ENCODE peak calls at places on chromosomes 4 and X, in five cellular contexts. J is lower leg skin, W is brain microvascular endothelial cell, O is osteoblast, U is AG04449. Z is an unnamed sample.

GRCh38 chr4:15805583-15806517 is 27.7 kb downstream of the CD38 start:
- DNase-seq in J (no peak), W (peak), O (no peak), U (peak), Z (no peak)

GRCh38 chr4:87321888-87322287 is 794 bp downstream of the HSD17B13 start:
- DNase-seq in J (no peak), W (no peak), O (no peak), U (no peak), Z (peak)

GRCh38 chr4:176320340-176320975 is 692 bp downstream of the SPCS3 start:
- DNase-seq in J (peak), W (peak), O (peak), U (no peak), Z (no peak)

GRCh38 chr4:42904986-42905385 is 12.5 kb downstream of the GRXCR1 start:
- DNase-seq in J (no peak), W (no peak), O (no peak), U (no peak), Z (no peak)

GRCh38 chrX:41127476-41128192 is 42.4 kb downstream of the USP9X start:
- DNase-seq in J (no peak), W (no peak), O (no peak), U (no peak), Z (no peak)

GRCh38 chr4:165592386-165592785 is 213.6 kb downstream of the CPE start:
- DNase-seq in J (no peak), W (no peak), O (no peak), U (no peak), Z (no peak)

GRCh38 chrX:23246001-23246400 is 88.6 kb upstream of the PTCHD1 start:
- DNase-seq in J (no peak), W (peak), O (no peak), U (no peak), Z (no peak)

GRCh38 chrX:37347420-37347819 is 1.7 kb upstream of the PRRG1 start:
- DNase-seq in J (no peak), W (peak), O (no peak), U (peak), Z (no peak)

GRCh38 chrX:132837971-132838370 is 120.5 kb downstream of the HS6ST2 start:
- DNase-seq in J (no peak), W (no peak), O (no peak), U (no peak), Z (no peak)

GRCh38 chr4:152463562-152463961 is 72.3 kb downstream of the FBXW7 start:
- DNase-seq in J (no peak), W (no peak), O (no peak), U (no peak), Z (no peak)

GRCh38 chrX:3548743-3549441 is 164.6 kb downstream of the PRKX start:
- DNase-seq in J (no peak), W (peak), O (peak), U (no peak), Z (no peak)

GRCh38 chr4:53656421-53656981 is 65.2 kb upstream of the LNX1 start:
- DNase-seq in J (no peak), W (no peak), O (peak), U (no peak), Z (peak)

GRCh38 chrX:40237745-40238178 is 140.0 kb upstream of the BCOR start:
- DNase-seq in J (no peak), W (no peak), O (no peak), U (no peak), Z (no peak)

GRCh38 chr4:99624141-99624719 is 33.4 kb downstream of the C4orf54 start:
- DNase-seq in J (no peak), W (no peak), O (no peak), U (no peak), Z (no peak)

DNA sequence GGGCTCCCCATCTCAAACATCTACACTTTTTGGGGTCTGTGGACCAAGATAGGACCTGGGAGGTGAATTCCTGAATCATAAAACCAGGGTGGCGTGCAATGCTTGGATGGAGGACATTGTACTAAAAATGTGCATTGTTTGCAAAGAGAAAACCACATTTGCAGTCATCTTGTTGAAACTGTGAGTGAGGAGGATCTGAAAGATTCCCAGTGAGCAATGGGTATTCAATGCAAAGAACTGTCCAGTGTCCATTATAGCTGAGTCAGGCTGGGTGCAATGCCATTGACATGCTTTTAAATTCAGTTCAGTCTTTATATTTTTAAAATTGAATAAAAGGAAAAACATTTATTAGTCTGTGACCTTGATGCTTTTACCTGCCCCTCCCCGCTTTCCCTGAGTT is 215.7 kb downstream of the STK32B start:
- DNase-seq in J (no peak), W (peak), O (peak), U (no peak), Z (no peak)
- H3K4me3 ChIP-seq in J (no peak), W (no peak), O (no peak), U (no peak), Z (no peak)

GRCh38 chr4:2832981-2833670 is 10.5 kb upstream of the ADD1 start:
- DNase-seq in J (peak), W (no peak), O (peak), U (no peak), Z (no peak)

GRCh38 chr4:2833671-2834000 is 10.0 kb upstream of the ADD1 start:
- DNase-seq in J (peak), W (no peak), O (peak), U (no peak), Z (no peak)

GRCh38 chr4:2832309-2832980 is 11.2 kb upstream of the ADD1 start:
- DNase-seq in J (peak), W (no peak), O (peak), U (no peak), Z (no peak)

GRCh38 chr4:2835978-2836377 is 7.7 kb upstream of the ADD1 start:
- DNase-seq in J (peak), W (no peak), O (peak), U (no peak), Z (no peak)

GRCh38 chr4:2834001-2834921 is 9.4 kb upstream of the ADD1 start:
- DNase-seq in J (peak), W (no peak), O (peak), U (no peak), Z (no peak)
- H3K4me3 ChIP-seq in J (no peak), W (no peak), O (no peak), U (no peak), Z (no peak)

GRCh38 chr4:83113429-83113786 is 1.1 kb downstream of the PLAC8 start:
- DNase-seq in J (no peak), W (no peak), O (no peak), U (no peak), Z (no peak)
- H3K4me3 ChIP-seq in J (no peak), W (no peak), O (no peak), U (no peak), Z (no peak)

GRCh38 chrX:103092942-103093341 is at the start of gene NXF3:
- DNase-seq in J (no peak), W (no peak), O (no peak), U (no peak), Z (no peak)
- H3K4me3 ChIP-seq in J (no peak), W (no peak), O (no peak), U (no peak), Z (no peak)

GRCh38 chr4:104589264-104589868 is 94.7 kb upstream of the CXXC4 start:
- DNase-seq in J (no peak), W (no peak), O (no peak), U (no peak), Z (no peak)
- H3K4me3 ChIP-seq in J (no peak), W (no peak), O (no peak), U (no peak), Z (no peak)

GRCh38 chrX:77415161-77415560 is 32.0 kb upstream of the FGF16 start:
- DNase-seq in J (no peak), W (no peak), O (peak), U (no peak), Z (no peak)
- H3K4me3 ChIP-seq in J (no peak), W (no peak), O (no peak), U (no peak), Z (no peak)

GRCh38 chrX:56766554-56767412 is 37.7 kb downstream of the NBDY start:
- DNase-seq in J (peak), W (peak), O (peak), U (no peak), Z (no peak)

GRCh38 chrX:56764153-56764974 is 35.3 kb downstream of the NBDY start:
- DNase-seq in J (peak), W (peak), O (peak), U (no peak), Z (no peak)

GRCh38 chrX:56763556-56764152 is 34.6 kb downstream of the NBDY start:
- DNase-seq in J (peak), W (peak), O (peak), U (no peak), Z (no peak)

GRCh38 chrX:56765816-56766553 is 36.9 kb downstream of the NBDY start:
- DNase-seq in J (peak), W (no peak), O (no peak), U (no peak), Z (no peak)

GRCh38 chrX:56764975-56765791 is 36.1 kb downstream of the NBDY start:
- DNase-seq in J (peak), W (no peak), O (peak), U (no peak), Z (no peak)
- H3K4me3 ChIP-seq in J (no peak), W (no peak), O (peak), U (no peak), Z (no peak)